ENCODE peak calls at places on chromosomes 7 and 10, in five cellular contexts. I is nucleus accumbens; K is activated CD8-positive, alpha-beta T cell treated with anti-CD3 and anti-CD28 coated beads, Interleukin-2, amount 10 ng/mL, durations not matched to agents 7 days and 5 days; J is SHP77; X is aorta. M is an unnamed sample.

GRCh38 chr7:29274156-29275017 is 79.8 kb downstream of the CHN2 start:
- DNase-seq in X (no peak), I (peak), J (no peak), K (no peak), M (no peak)

GRCh38 chr10:119575506-119575905 is 21.3 kb downstream of the TIAL1 start:
- DNase-seq in X (no peak), J (no peak), K (peak), I (no peak), M (peak)

GRCh38 chr7:152076324-152076821 is 50.9 kb downstream of the GALNT11 start:
- DNase-seq in I (no peak), J (peak), K (peak), X (no peak), M (peak)

GRCh38 chr10:30093303-30093967 is 34.0 kb upstream of the JCAD start:
- DNase-seq in K (no peak), X (no peak), I (no peak), J (no peak), M (no peak)

GRCh38 chr7:24229481-24230226 is 54.3 kb upstream of the NPY start:
- DNase-seq in J (no peak), X (no peak), K (no peak), I (no peak), M (no peak)

GRCh38 chr7:7576344-7576743 is 9.7 kb downstream of the MIOS start:
- DNase-seq in I (no peak), K (no peak), X (no peak), J (no peak), M (no peak)

GRCh38 chr10:110850990-110851389 is 20.7 kb upstream of the PDCD4 start:
- DNase-seq in X (no peak), J (no peak), I (no peak), K (no peak), M (no peak)

GRCh38 chr7:150511039-150511438 is 3.6 kb upstream of the GIMAP7 start:
- DNase-seq in J (no peak), I (no peak), K (no peak), X (no peak), M (no peak)

GRCh38 chr7:12303507-12303906 is 92.4 kb downstream of the TMEM106B start:
- DNase-seq in K (no peak), J (no peak), X (no peak), I (no peak), M (peak)

GRCh38 chr10:593901-594457 is 95.5 kb downstream of the DIP2C start:
- DNase-seq in J (no peak), X (peak), I (no peak), K (no peak), M (no peak)

GRCh38 chr10:95295031-95295755 is 4.4 kb upstream of the PDLIM1 start:
- DNase-seq in I (no peak), K (peak), J (peak), X (peak), M (peak)

GRCh38 chr10:131963811-131964210 is 17.9 kb downstream of the BNIP3 start:
- DNase-seq in X (no peak), J (peak), I (no peak), K (no peak), M (no peak)

GRCh38 chr10:24292304-24293291 is 83.7 kb downstream of the KIAA1217 start:
- DNase-seq in J (no peak), X (no peak), K (no peak), I (no peak), M (no peak)

GRCh38 chr10:105071980-105072379 is 430.9 kb downstream of the SORCS3 start:
- DNase-seq in X (no peak), K (no peak), J (no peak), I (no peak), M (no peak)

GRCh38 chr10:17206210-17206709 is 4.8 kb upstream of the TRDMT1 start:
- DNase-seq in J (no peak), I (no peak), K (peak), X (no peak), M (no peak)

GRCh38 chr10:101110856-101111523 is 20.1 kb upstream of the TLX1 start:
- DNase-seq in K (no peak), X (peak), I (no peak), J (no peak), M (no peak)